ENCODE peak calls at places on chromosome 1, in four cellular contexts. One of them, this sample, is unnamed.
A peak's percentile ranks its signal among the peaks of the same experiment; 100 is the strongest.

GRCh38 chr1:225626698-225627097 is 26.2 kb downstream of the ENAH start:
- DNase-seq in hepatocyte: no peak
- DNase-seq in upper lobe of right lung: no peak
- DNase-seq in AG04450: no peak
- DNase-seq in this sample: no peak

GRCh38 chr1:238501290-238501689 is 610.6 kb upstream of the ZP4 start:
- DNase-seq in hepatocyte: no peak
- DNase-seq in upper lobe of right lung: no peak
- DNase-seq in AG04450: no peak
- DNase-seq in this sample: no peak

GRCh38 chr1:211068976-211069375 is 65.0 kb downstream of the KCNH1 start:
- DNase-seq in hepatocyte: no peak
- DNase-seq in upper lobe of right lung: no peak
- DNase-seq in AG04450: no peak
- DNase-seq in this sample: no peak

GRCh38 chr1:223242382-223242955 is 99.4 kb upstream of the TLR5 start:
- DNase-seq in hepatocyte: no peak
- DNase-seq in upper lobe of right lung: no peak
- DNase-seq in AG04450: no peak
- DNase-seq in this sample: no peak

GRCh38 chr1:232805269-232806070 is at the start of gene MAP10:
- DNase-seq in hepatocyte: peak; percentile 84
- DNase-seq in upper lobe of right lung: peak; percentile 89
- DNase-seq in AG04450: peak; percentile 42
- DNase-seq in this sample: peak; percentile 95

GRCh38 chr1:198234511-198235251 is 77.9 kb downstream of the NEK7 start:
- DNase-seq in hepatocyte: no peak
- DNase-seq in upper lobe of right lung: no peak
- DNase-seq in AG04450: no peak
- DNase-seq in this sample: peak; percentile 49

GRCh38 chr1:159431904-159432303 is at the start of gene OR10J4:
- DNase-seq in hepatocyte: no peak
- DNase-seq in upper lobe of right lung: no peak
- DNase-seq in AG04450: no peak
- DNase-seq in this sample: no peak

GRCh38 chr1:40313329-40313957 is 3.6 kb downstream of the COL9A2 start:
- DNase-seq in hepatocyte: no peak
- DNase-seq in upper lobe of right lung: no peak
- DNase-seq in AG04450: no peak
- DNase-seq in this sample: no peak

GRCh38 chr1:235557495-235557894 is 53.2 kb upstream of the B3GALNT2 start:
- DNase-seq in hepatocyte: no peak
- DNase-seq in upper lobe of right lung: no peak
- DNase-seq in AG04450: no peak
- DNase-seq in this sample: no peak

GRCh38 chr1:174017231-174017970 is 4.8 kb downstream of the RC3H1 start:
- DNase-seq in hepatocyte: no peak
- DNase-seq in upper lobe of right lung: no peak
- DNase-seq in AG04450: no peak
- DNase-seq in this sample: no peak

GRCh38 chr1:230186003-230186863 is 119.2 kb downstream of the GALNT2 start:
- DNase-seq in hepatocyte: peak; percentile 87
- DNase-seq in upper lobe of right lung: peak; percentile 87
- DNase-seq in AG04450: peak; percentile 57
- DNase-seq in this sample: peak; percentile 85
- H3K4me3 ChIP-seq in hepatocyte: no peak overlapping the region
- H3K4me3 ChIP-seq in upper lobe of right lung: peak overlapping the region; percentile 28
- H3K4me3 ChIP-seq in AG04450: no peak overlapping the region
- H3K4me3 ChIP-seq in this sample: no peak overlapping the region

GRCh38 chr1:19209990-19210771 is at the start of gene UBR4:
- DNase-seq in hepatocyte: peak; percentile 99
- DNase-seq in upper lobe of right lung: peak; percentile 98
- DNase-seq in AG04450: peak; percentile 89
- DNase-seq in this sample: peak; percentile 97
- H3K4me3 ChIP-seq in hepatocyte: peak within 1 kb of the TSS; percentile 76
- H3K4me3 ChIP-seq in upper lobe of right lung: peak within 1 kb of the TSS; percentile 90
- H3K4me3 ChIP-seq in AG04450: peak within 1 kb of the TSS; percentile 92
- H3K4me3 ChIP-seq in this sample: peak within 1 kb of the TSS; percentile 98

DNA sequence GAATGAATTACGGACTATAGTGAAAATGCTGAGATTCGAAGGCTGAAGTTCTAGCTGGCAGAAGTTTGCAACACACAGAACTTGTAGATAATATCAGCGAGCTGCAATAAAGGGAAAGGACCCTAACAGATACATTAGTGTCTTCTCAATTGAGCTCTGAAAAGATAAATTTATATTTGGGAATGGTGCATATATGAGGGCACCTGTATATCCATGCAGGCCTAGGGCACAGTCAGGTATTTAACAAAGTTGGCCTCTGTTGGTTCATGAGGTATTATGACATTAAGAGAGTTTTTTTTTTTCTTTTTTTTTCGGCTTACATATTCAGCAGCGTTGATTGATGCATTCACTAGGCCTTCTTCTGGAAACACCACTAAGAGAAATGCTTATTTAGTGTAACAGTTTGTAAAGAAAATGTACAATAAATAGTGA is 2.2 kb downstream of the NFIA start:
- DNase-seq in hepatocyte: no peak
- DNase-seq in upper lobe of right lung: no peak
- DNase-seq in AG04450: no peak
- DNase-seq in this sample: peak; percentile 49
- H3K4me3 ChIP-seq in hepatocyte: peak overlapping the region; percentile 83
- H3K4me3 ChIP-seq in upper lobe of right lung: peak overlapping the region; percentile 85
- H3K4me3 ChIP-seq in AG04450: no peak overlapping the region
- H3K4me3 ChIP-seq in this sample: peak overlapping the region; percentile 78

GRCh38 chr1:164575356-164575755 is 16.4 kb downstream of the PBX1 start:
- DNase-seq in hepatocyte: no peak
- DNase-seq in upper lobe of right lung: no peak
- DNase-seq in AG04450: no peak
- DNase-seq in this sample: no peak

GRCh38 chr1:164577291-164577690 is 18.3 kb downstream of the PBX1 start:
- DNase-seq in hepatocyte: no peak
- DNase-seq in upper lobe of right lung: no peak
- DNase-seq in AG04450: no peak
- DNase-seq in this sample: no peak

GRCh38 chr1:164579346-164579745 is 20.4 kb downstream of the PBX1 start:
- DNase-seq in hepatocyte: no peak
- DNase-seq in upper lobe of right lung: no peak
- DNase-seq in AG04450: no peak
- DNase-seq in this sample: no peak

GRCh38 chr1:164578474-164579200 is 19.7 kb downstream of the PBX1 start:
- DNase-seq in hepatocyte: no peak
- DNase-seq in upper lobe of right lung: no peak
- DNase-seq in AG04450: no peak
- DNase-seq in this sample: no peak

DNA sequence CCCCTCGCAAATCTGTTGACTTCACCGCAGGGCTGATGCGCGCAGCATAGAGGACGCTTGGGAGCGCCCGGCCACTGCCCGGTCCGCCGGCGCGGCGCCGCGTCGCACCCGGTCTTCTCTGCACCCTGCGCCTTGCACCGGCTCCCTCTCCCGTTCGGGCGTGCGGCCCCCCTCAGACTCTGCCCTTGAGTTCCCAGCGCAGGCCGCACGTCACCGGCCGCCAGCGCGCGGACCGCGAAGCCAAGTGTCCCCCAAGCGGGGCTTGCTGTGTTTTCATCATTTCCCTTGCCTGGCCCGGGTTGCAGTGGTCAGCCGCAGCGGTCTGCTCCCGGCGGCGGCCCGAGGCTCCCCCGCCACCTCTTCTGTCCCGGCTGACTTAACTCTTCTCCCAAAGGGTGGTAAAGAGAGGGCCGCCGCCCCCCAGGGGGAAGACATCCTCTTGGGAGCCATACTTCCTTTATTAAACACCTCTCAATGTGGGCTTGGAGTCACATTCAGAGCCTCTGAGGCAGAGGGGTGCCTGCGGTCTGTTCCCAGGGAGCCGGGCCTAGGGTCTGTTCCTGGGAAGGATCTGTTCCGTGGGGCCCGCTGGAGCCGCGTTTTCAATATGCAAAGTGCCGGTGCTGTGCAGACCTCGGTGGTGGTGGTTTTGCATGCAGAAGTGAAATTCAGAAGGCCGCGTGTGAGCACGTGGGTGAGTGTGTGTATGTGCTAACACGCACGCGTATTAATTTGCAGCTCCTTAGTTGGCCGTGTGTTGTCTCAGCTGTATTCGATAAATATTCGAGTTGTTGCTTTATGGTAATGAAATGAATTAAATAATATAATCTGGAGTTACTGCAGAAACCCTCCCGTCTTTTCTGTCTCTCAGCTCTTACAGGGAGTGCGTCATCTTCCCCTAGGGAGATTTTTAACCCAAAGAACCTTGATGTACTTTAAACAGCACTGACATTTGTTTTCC is 17.6 kb downstream of the PBX1 start:
- DNase-seq in hepatocyte: no peak
- DNase-seq in upper lobe of right lung: no peak
- DNase-seq in AG04450: peak; percentile 64
- DNase-seq in this sample: no peak
- H3K4me3 ChIP-seq in hepatocyte: no peak overlapping the region
- H3K4me3 ChIP-seq in upper lobe of right lung: peak overlapping the region; percentile 24
- H3K4me3 ChIP-seq in AG04450: peak overlapping the region; percentile 45
- H3K4me3 ChIP-seq in this sample: no peak overlapping the region

This sample was measured in A673.